ENCODE peak calls at places on chromosomes 11 and 22, in nine cellular contexts. U, J, D, W, Z, I, N, Y and X are unnamed samples.

GRCh38 chr11:1336836-1337646 is 27.6 kb upstream of the TOLLIP start:
- DNase-seq in J (peak; percentile 37), U (peak; percentile 85), I (peak; percentile 42), D (no peak), Z (peak; percentile 72), N (no peak), Y (peak; percentile 64), W (no peak), X (peak; percentile 80)

GRCh38 chr11:27331984-27332383 is 31.0 kb downstream of the CCDC34 start:
- DNase-seq in D (no peak), Z (no peak), W (no peak), N (no peak), Y (no peak), U (no peak), J (no peak), I (no peak), X (no peak)

GRCh38 chr22:41668971-41669911 is 19.4 kb downstream of the SNU13 start:
- DNase-seq in Z (no peak), D (no peak), J (no peak), U (peak; percentile 58), W (no peak), I (no peak), N (peak; percentile 37), Y (peak; percentile 43), X (no peak)

GRCh38 chr22:33492210-33492651 is 428.0 kb downstream of the LARGE1 start:
- DNase-seq in J (no peak), D (no peak), I (peak; percentile 56), N (no peak), Z (no peak), U (no peak), W (no peak), Y (no peak), X (peak; percentile 30)

GRCh38 chr11:81707881-81708280 is 1025.8 kb downstream of the FAM181B start:
- DNase-seq in U (no peak), Y (no peak), I (no peak), D (no peak), J (no peak), N (no peak), W (no peak), Z (no peak), X (peak; percentile 1)

GRCh38 chr11:70471254-70471653 is 72.9 kb downstream of the CTTN start:
- DNase-seq in W (no peak), Z (no peak), I (peak; percentile 57), J (no peak), U (no peak), Y (no peak), N (peak; percentile 35), D (no peak), X (peak; percentile 56)

GRCh38 chr11:132228756-132229325 is 858.4 kb downstream of the NTM start:
- DNase-seq in Y (no peak), J (no peak), N (no peak), W (no peak), U (no peak), D (no peak), I (no peak), Z (no peak), X (no peak)

GRCh38 chr11:18016789-18017188 is 3.9 kb upstream of the SERGEF start:
- DNase-seq in N (no peak), D (no peak), I (no peak), W (no peak), Z (no peak), J (no peak), Y (no peak), U (no peak), X (no peak)

GRCh38 chr22:48858121-48858520 is 969.6 kb downstream of the BRD1 start:
- DNase-seq in I (no peak), W (no peak), U (no peak), N (no peak), D (no peak), Z (no peak), J (no peak), Y (peak; percentile 32), X (no peak)

GRCh38 chr22:20591660-20592310 is 84.4 kb downstream of the MED15 start:
- DNase-seq in D (no peak), W (no peak), Y (no peak), I (peak; percentile 67), Z (no peak), U (no peak), J (no peak), N (no peak), X (no peak)

GRCh38 chr11:131923309-131923708 is 552.9 kb downstream of the NTM start:
- DNase-seq in D (no peak), J (no peak), Z (no peak), Y (no peak), W (no peak), I (no peak), N (no peak), U (no peak), X (no peak)

GRCh38 chr22:25013634-25014033 is 61.1 kb downstream of the KIAA1671 start:
- DNase-seq in D (no peak), W (no peak), Z (peak; percentile 62), N (peak; percentile 74), J (no peak), Y (peak; percentile 76), I (no peak), U (no peak), X (no peak)

GRCh38 chr11:68757711-68758110 is 6.4 kb upstream of the TESMIN start:
- DNase-seq in D (no peak), I (no peak), U (no peak), Z (no peak), J (no peak), Y (no peak), W (no peak), N (no peak), X (no peak)

GRCh38 chr11:17439316-17439782 is 37.3 kb downstream of the ABCC8 start:
- DNase-seq in N (no peak), Y (no peak), J (no peak), I (no peak), Z (no peak), W (no peak), U (no peak), D (no peak), X (no peak)

GRCh38 chr22:25710501-25710900 is 31.5 kb upstream of the MYO18B start:
- DNase-seq in I (no peak), Z (no peak), D (no peak), N (no peak), W (no peak), Y (no peak), U (no peak), J (no peak), X (no peak)

GRCh38 chr22:35894937-35895708 is 133.5 kb downstream of the RBFOX2 start:
- DNase-seq in I (peak; percentile 78), Y (no peak), Z (no peak), N (no peak), W (peak; percentile 34), D (no peak), J (no peak), U (no peak), X (peak; percentile 29)

GRCh38 chr22:25509391-25509791 is 55.1 kb upstream of the GRK3 start:
- DNase-seq in I (no peak), N (no peak), U (no peak), J (peak; percentile 31), D (no peak), Y (peak; percentile 56), Z (no peak), W (no peak), X (no peak)

GRCh38 chr11:1448166-1448825 is 38.3 kb downstream of the MOB2 start:
- DNase-seq in U (no peak), Z (no peak), D (no peak), Y (no peak), N (no peak), I (no peak), J (no peak), W (no peak), X (no peak)

GRCh38 chr11:47181271-47181670 is 4.6 kb upstream of the ARFGAP2 start:
- DNase-seq in D (no peak), J (no peak), Z (no peak), U (no peak), W (no peak), I (no peak), N (no peak), Y (no peak), X (no peak)

GRCh38 chr22:49367016-49367697 is 460.5 kb downstream of the BRD1 start:
- DNase-seq in D (peak; percentile 43), I (peak; percentile 57), Y (peak; percentile 23), W (no peak), N (no peak), Z (no peak), J (peak; percentile 2), U (peak; percentile 31), X (no peak)

GRCh38 chr11:78351193-78351592 is 66.4 kb downstream of the GAB2 start:
- DNase-seq in D (no peak), J (no peak), Z (no peak), U (no peak), N (no peak), I (no peak), Y (no peak), W (no peak), X (no peak)

GRCh38 chr11:12767577-12767976 is 93.4 kb downstream of the TEAD1 start:
- DNase-seq in I (no peak), N (no peak), W (no peak), U (no peak), Z (no peak), Y (no peak), D (no peak), J (no peak), X (no peak)
- H3K4me1 ChIP-seq in I (peaks cover 20% of the 10 kb centered on the region), N (peaks cover 25% of the 10 kb centered on the region), W (peaks cover 8% of the 10 kb centered on the region), U (peaks cover 29% of the 10 kb centered on the region), Z (no peaks in the 10 kb centered on the region), Y (no peaks in the 10 kb centered on the region), D (no peaks in the 10 kb centered on the region), J (peaks cover 4% of the 10 kb centered on the region), X (peaks cover 60% of the 10 kb centered on the region)

GRCh38 chr11:108121274-108122155 is at the start of gene ACAT1:
- DNase-seq in U (peak; percentile 98), I (peak; percentile 95), N (peak; percentile 92), D (peak; percentile 97), J (peak; percentile 99), Y (peak; percentile 99), Z (peak; percentile 99), W (peak; percentile 86), X (peak; percentile 96)
- TF ChIP-seq CTCF in U (peak; percentile 33), I (no peak), N (peak; percentile 38), D (no peak), J (no peak), Y (peak; percentile 43), Z (peak; percentile 34), W (peak; percentile 52), X (peak; percentile 17)

GRCh38 chr11:74669311-74670160 is 61.7 kb downstream of the CHRDL2 start:
- DNase-seq in Y (no peak), N (no peak), I (no peak), D (no peak), W (no peak), Z (no peak), J (no peak), U (no peak), X (no peak)
- H3K4me1 ChIP-seq in Y (no peaks in the 10 kb centered on the region), N (no peaks in the 10 kb centered on the region), I (no peaks in the 10 kb centered on the region), D (no peaks in the 10 kb centered on the region), W (peaks cover 8% of the 10 kb centered on the region), Z (no peaks in the 10 kb centered on the region), J (peaks cover 10% of the 10 kb centered on the region), U (no peaks in the 10 kb centered on the region), X (peaks cover 16% of the 10 kb centered on the region)

DNA sequence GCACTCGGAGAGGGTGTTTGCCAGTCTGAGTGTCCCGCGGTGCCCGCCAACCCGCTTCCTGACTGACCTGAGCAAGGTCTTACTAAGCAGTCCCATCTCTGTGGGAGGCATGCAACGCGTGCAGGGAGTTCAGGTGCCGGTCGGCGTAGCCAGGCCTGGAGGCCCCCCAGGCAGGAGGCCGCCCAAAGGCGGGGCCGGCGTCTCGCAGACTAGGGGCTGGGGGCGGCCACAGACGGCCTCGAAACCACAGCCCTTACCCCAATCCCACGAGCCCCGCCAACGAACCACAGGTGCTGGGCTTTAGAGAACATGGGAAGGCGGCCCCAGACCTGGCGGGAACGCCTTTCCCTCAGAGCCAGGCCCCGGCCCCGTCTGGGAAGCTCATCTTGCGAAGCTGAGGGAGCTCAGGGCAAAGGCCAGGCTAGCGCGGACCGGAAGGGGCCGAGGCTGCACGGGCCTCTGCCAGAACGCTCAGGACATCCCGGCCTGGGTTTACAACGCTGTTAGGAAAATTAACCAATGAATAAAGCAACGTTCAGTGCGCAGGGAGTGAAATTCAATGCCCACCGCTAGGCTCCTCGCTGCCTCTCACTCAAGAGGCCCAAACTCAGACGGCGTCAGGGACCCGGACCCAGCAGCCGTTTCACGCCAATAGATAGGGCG is 2.1 kb upstream of the MTFP1 start:
- DNase-seq in J (no peak), Z (peak; percentile 85), D (no peak), U (peak; percentile 87), N (no peak), I (peak; percentile 51), W (no peak), Y (peak; percentile 70), X (no peak)
- TF ChIP-seq CTCF in J (no peak), Z (no peak), D (no peak), U (no peak), N (peak; percentile 14), I (peak; percentile 2), W (peak; percentile 7), Y (no peak), X (no peak)